ENCODE peak calls at places on chromosomes 5 and 9, in five cellular contexts. W, D, R, G and K are unnamed samples.

GRCh38 chr9:113289091-113289490 is 13.6 kb downstream of the PRPF4 start:
- DNase-seq in D (no peak), G (no peak), R (peak), W (no peak), K (no peak)

GRCh38 chr9:5630038-5630507 is 1.2 kb downstream of the RIC1 start:
- DNase-seq in R (peak), D (no peak), W (no peak), G (peak), K (no peak)

GRCh38 chr5:171445910-171446516 is 26.6 kb downstream of the FGF18 start:
- DNase-seq in R (no peak), D (no peak), G (no peak), W (no peak), K (no peak)

GRCh38 chr5:50791813-50792212 is 125.4 kb downstream of the PARP8 start:
- DNase-seq in W (no peak), R (no peak), D (no peak), G (no peak), K (no peak)

GRCh38 chr5:102922839-102923477 is 167.9 kb downstream of the PAM start:
- DNase-seq in R (no peak), G (no peak), W (no peak), D (no peak), K (no peak)

GRCh38 chr5:139797856-139798510 is 2.4 kb downstream of the PSD2 start:
- DNase-seq in R (no peak), G (no peak), D (no peak), W (no peak), K (no peak)

GRCh38 chr5:74212336-74212735 is 428.2 kb downstream of the ENC1 start:
- DNase-seq in R (no peak), D (peak), G (no peak), W (peak), K (no peak)

GRCh38 chr9:32350682-32351081 is 33.8 kb upstream of the ACO1 start:
- DNase-seq in D (no peak), W (peak), R (no peak), G (no peak), K (no peak)

GRCh38 chr5:171418982-171419662 is at the start of gene FGF18:
- DNase-seq in R (peak), G (peak), W (peak), D (peak), K (peak)

GRCh38 chr5:149358294-149358651 is 427 bp downstream of the PCYOX1L start:
- DNase-seq in D (no peak), G (no peak), R (peak), W (no peak), K (peak)

GRCh38 chr5:43041669-43042175 is 1.6 kb upstream of the ANXA2R start:
- DNase-seq in R (peak), D (no peak), G (no peak), W (no peak), K (no peak)

GRCh38 chr5:54073735-54074134 is 236.6 kb downstream of the ARL15 start:
- DNase-seq in G (no peak), D (no peak), W (no peak), R (no peak), K (no peak)

GRCh38 chr5:78215565-78215964 is 78.9 kb downstream of the AP3B1 start:
- DNase-seq in G (no peak), R (no peak), D (no peak), W (no peak), K (no peak)
- H3K9ac ChIP-seq in G (no peak), R (no peak), D (no peak), W (no peak), K (no peak)

DNA sequence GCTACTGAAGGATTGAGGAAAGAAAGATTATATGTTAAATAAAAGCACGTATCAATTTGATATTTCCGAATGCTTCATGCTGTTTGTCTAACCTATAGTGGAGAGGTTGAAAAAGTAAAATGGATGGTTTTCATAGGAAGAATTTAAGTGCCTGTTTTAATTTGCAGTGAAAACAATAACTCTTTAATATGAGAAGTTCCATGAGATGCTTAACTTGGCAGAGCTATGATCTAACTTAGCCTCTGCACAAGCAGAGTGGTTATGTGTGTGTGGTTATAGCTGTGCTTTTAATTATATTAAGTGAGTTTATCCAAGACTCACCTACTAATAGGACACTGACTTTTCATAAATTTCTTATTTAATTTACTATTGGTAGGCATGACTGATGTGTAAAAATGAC is 57.4 kb downstream of the AOPEP start:
- DNase-seq in G (no peak), R (no peak), W (no peak), D (no peak), K (no peak)
- H3K27ac ChIP-seq in G (no peak), R (no peak), W (no peak), D (no peak), K (no peak)

DNA sequence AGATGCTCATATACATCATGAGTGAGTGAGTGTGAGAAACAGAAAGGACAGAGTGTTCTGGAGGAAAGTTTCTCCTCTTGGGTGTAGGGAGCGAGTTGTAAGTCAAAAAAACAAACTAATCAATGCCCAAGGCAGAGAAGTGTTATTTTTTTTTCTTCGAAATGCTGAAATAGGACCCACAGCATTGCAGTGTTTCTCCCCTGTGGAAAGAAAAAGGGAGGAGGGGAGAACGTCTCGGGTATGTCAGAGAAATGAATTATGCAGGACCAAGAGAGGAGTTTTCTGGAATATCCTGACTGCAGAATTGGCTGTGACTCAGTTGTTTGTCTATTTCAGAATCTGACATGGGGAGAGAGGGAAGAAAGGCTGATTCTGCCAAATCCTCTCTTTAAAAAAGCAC is 337.9 kb upstream of the RFX3 start:
- DNase-seq in W (no peak), D (no peak), G (no peak), R (no peak), K (no peak)
- H3K9ac ChIP-seq in W (peak), D (no peak), G (no peak), R (no peak), K (no peak)

GRCh38 chr9:130990362-130991226 is 18.4 kb upstream of the LAMC3 start:
- DNase-seq in G (no peak), R (no peak), D (no peak), W (no peak), K (no peak)

GRCh38 chr9:130989391-130989790 is 19.6 kb upstream of the LAMC3 start:
- DNase-seq in W (no peak), D (no peak), G (no peak), R (no peak), K (no peak)

GRCh38 chr9:130988400-130988747 is 20.6 kb upstream of the LAMC3 start:
- DNase-seq in G (no peak), W (no peak), D (no peak), R (no peak), K (no peak)

GRCh38 chr9:130988905-130989304 is 20.1 kb upstream of the LAMC3 start:
- DNase-seq in G (no peak), D (no peak), W (no peak), R (no peak), K (no peak)

GRCh38 chr9:130989891-130990290 is 19.1 kb upstream of the LAMC3 start:
- DNase-seq in W (no peak), G (no peak), D (no peak), R (no peak), K (no peak)
- H3K27ac ChIP-seq in W (no peak), G (no peak), D (no peak), R (no peak), K (no peak)